ENCODE peak calls at places on chromosomes 2 and 18, in six cellular contexts. Z, A, Y, I, D and T are unnamed samples.

GRCh38 chr2:240997141-240997855 is 1.1 kb upstream of the SNED1 start:
- DNase-seq in Z (no peak), A (peak), Y (no peak), I (peak), D (no peak), T (no peak)

GRCh38 chr2:160602073-160602472 is 108.5 kb upstream of the RBMS1 start:
- DNase-seq in Z (no peak), A (no peak), Y (no peak), I (no peak), D (no peak), T (no peak)

GRCh38 chr2:4140284-4140962 is 437.0 kb downstream of the DCDC2C start:
- DNase-seq in Z (no peak), A (no peak), Y (no peak), I (no peak), D (no peak), T (no peak)

GRCh38 chr18:388198-388597 is 112.3 kb downstream of the COLEC12 start:
- DNase-seq in Z (no peak), A (no peak), Y (no peak), I (no peak), D (no peak), T (no peak)

GRCh38 chr2:217305882-217306281 is 446.0 kb upstream of the TNP1 start:
- DNase-seq in Z (no peak), A (no peak), Y (no peak), I (no peak), D (no peak), T (no peak)

GRCh38 chr18:62360806-62361205 is 35.7 kb downstream of the TNFRSF11A start:
- DNase-seq in Z (no peak), A (no peak), Y (no peak), I (no peak), D (no peak), T (no peak)

GRCh38 chr18:32441536-32441935 is 29.1 kb downstream of the GAREM1 start:
- DNase-seq in Z (no peak), A (no peak), Y (no peak), I (no peak), D (no peak), T (no peak)

GRCh38 chr2:29228276-29228675 is 113.1 kb downstream of the CLIP4 start:
- DNase-seq in Z (no peak), A (no peak), Y (no peak), I (no peak), D (no peak), T (no peak)

GRCh38 chr2:65350714-65351113 is 81.7 kb downstream of the SPRED2 start:
- DNase-seq in Z (no peak), A (no peak), Y (no peak), I (no peak), D (no peak), T (no peak)

GRCh38 chr2:18566145-18566544 is 5.7 kb upstream of the RDH14 start:
- DNase-seq in Z (no peak), A (no peak), Y (no peak), I (no peak), D (no peak), T (no peak)

GRCh38 chr2:67242456-67242855 is 154.7 kb upstream of the ETAA1 start:
- DNase-seq in Z (no peak), A (no peak), Y (no peak), I (no peak), D (no peak), T (no peak)

GRCh38 chr2:218282173-218282991 is 9.9 kb downstream of the TMBIM1 start:
- DNase-seq in Z (no peak), A (peak), Y (no peak), I (peak), D (no peak), T (no peak)

GRCh38 chr2:68832161-68832869 is 38.9 kb downstream of the BMP10 start:
- DNase-seq in Z (peak), A (peak), Y (no peak), I (peak), D (no peak), T (no peak)

GRCh38 chr2:225072444-225072843 is 30.2 kb upstream of the DOCK10 start:
- DNase-seq in Z (no peak), A (no peak), Y (no peak), I (no peak), D (no peak), T (no peak)

GRCh38 chr18:37019157-37019571 is 190.2 kb downstream of the KIAA1328 start:
- DNase-seq in Z (no peak), A (no peak), Y (peak), I (no peak), D (no peak), T (no peak)

GRCh38 chr2:50347355-50348044 is 684.4 kb downstream of the NRXN1 start:
- DNase-seq in Z (no peak), A (peak), Y (peak), I (peak), D (no peak), T (no peak)

GRCh38 chr18:3118195-3119010 is 101.4 kb downstream of the MYOM1 start:
- DNase-seq in Z (no peak), A (no peak), Y (no peak), I (no peak), D (no peak), T (no peak)

GRCh38 chr2:63792523-63792922 is 49.2 kb upstream of the UGP2 start:
- DNase-seq in Z (no peak), A (no peak), Y (no peak), I (no peak), D (no peak), T (no peak)

GRCh38 chr2:176158306-176158643 is 1.2 kb downstream of the HOXD3 start:
- DNase-seq in Z (no peak), A (no peak), Y (no peak), I (no peak), D (no peak), T (no peak)